ENCODE peak calls at places on chromosomes 6 and 20, in six cellular contexts. One of them, this sample, is unnamed.

GRCh38 chr6:170089937-170090335 is 200.9 kb downstream of the DLL1 start:
- DNase-seq in stimulated activated CD4-positive, alpha-beta T cell treated with anti-CD3 and anti-CD28 coated beads, Interleukin-4, amount 100 ng/mL, for 1 hour: no peak
- DNase-seq in erythroblast: no peak
- DNase-seq in activated CD4-positive, alpha-beta T cell treated with anti-CD3 and anti-CD28 coated beads, Interleukin-2, amount 50 U/mL, for 1 hour: no peak
- DNase-seq in nucleus accumbens: no peak
- DNase-seq in H7: no peak
- DNase-seq in this sample: no peak

GRCh38 chr6:132228894-132229293 is 172.4 kb downstream of the MOXD1 start:
- DNase-seq in stimulated activated CD4-positive, alpha-beta T cell treated with anti-CD3 and anti-CD28 coated beads, Interleukin-4, amount 100 ng/mL, for 1 hour: no peak
- DNase-seq in erythroblast: no peak
- DNase-seq in activated CD4-positive, alpha-beta T cell treated with anti-CD3 and anti-CD28 coated beads, Interleukin-2, amount 50 U/mL, for 1 hour: no peak
- DNase-seq in nucleus accumbens: no peak
- DNase-seq in H7: no peak
- DNase-seq in this sample: no peak

GRCh38 chr20:35561268-35561667 is 19.4 kb downstream of the ERGIC3 start:
- DNase-seq in stimulated activated CD4-positive, alpha-beta T cell treated with anti-CD3 and anti-CD28 coated beads, Interleukin-4, amount 100 ng/mL, for 1 hour: no peak
- DNase-seq in erythroblast: peak; percentile 51
- DNase-seq in activated CD4-positive, alpha-beta T cell treated with anti-CD3 and anti-CD28 coated beads, Interleukin-2, amount 50 U/mL, for 1 hour: no peak
- DNase-seq in nucleus accumbens: no peak
- DNase-seq in H7: peak; percentile 80
- DNase-seq in this sample: peak; percentile 75

GRCh38 chr6:168890306-168890995 is 363.2 kb downstream of the THBS2 start:
- DNase-seq in stimulated activated CD4-positive, alpha-beta T cell treated with anti-CD3 and anti-CD28 coated beads, Interleukin-4, amount 100 ng/mL, for 1 hour: no peak
- DNase-seq in erythroblast: no peak
- DNase-seq in activated CD4-positive, alpha-beta T cell treated with anti-CD3 and anti-CD28 coated beads, Interleukin-2, amount 50 U/mL, for 1 hour: no peak
- DNase-seq in nucleus accumbens: no peak
- DNase-seq in H7: peak; percentile 37
- DNase-seq in this sample: no peak

GRCh38 chr6:157798851-157799250 is 24.2 kb upstream of the SNX9 start:
- DNase-seq in stimulated activated CD4-positive, alpha-beta T cell treated with anti-CD3 and anti-CD28 coated beads, Interleukin-4, amount 100 ng/mL, for 1 hour: no peak
- DNase-seq in erythroblast: no peak
- DNase-seq in activated CD4-positive, alpha-beta T cell treated with anti-CD3 and anti-CD28 coated beads, Interleukin-2, amount 50 U/mL, for 1 hour: no peak
- DNase-seq in nucleus accumbens: no peak
- DNase-seq in H7: no peak
- DNase-seq in this sample: no peak

GRCh38 chr6:44925100-44925739 is 402.9 kb upstream of the RUNX2 start:
- DNase-seq in stimulated activated CD4-positive, alpha-beta T cell treated with anti-CD3 and anti-CD28 coated beads, Interleukin-4, amount 100 ng/mL, for 1 hour: no peak
- DNase-seq in erythroblast: peak; percentile 53
- DNase-seq in activated CD4-positive, alpha-beta T cell treated with anti-CD3 and anti-CD28 coated beads, Interleukin-2, amount 50 U/mL, for 1 hour: no peak
- DNase-seq in nucleus accumbens: no peak
- DNase-seq in H7: peak; percentile 18
- DNase-seq in this sample: peak; percentile 95

GRCh38 chr20:54268941-54269340 is 61.1 kb downstream of the PFDN4 start:
- DNase-seq in stimulated activated CD4-positive, alpha-beta T cell treated with anti-CD3 and anti-CD28 coated beads, Interleukin-4, amount 100 ng/mL, for 1 hour: no peak
- DNase-seq in erythroblast: no peak
- DNase-seq in activated CD4-positive, alpha-beta T cell treated with anti-CD3 and anti-CD28 coated beads, Interleukin-2, amount 50 U/mL, for 1 hour: no peak
- DNase-seq in nucleus accumbens: no peak
- DNase-seq in H7: peak; percentile 47
- DNase-seq in this sample: no peak

GRCh38 chr20:43942661-43943285 is 28.1 kb downstream of the TOX2 start:
- DNase-seq in stimulated activated CD4-positive, alpha-beta T cell treated with anti-CD3 and anti-CD28 coated beads, Interleukin-4, amount 100 ng/mL, for 1 hour: no peak
- DNase-seq in erythroblast: no peak
- DNase-seq in activated CD4-positive, alpha-beta T cell treated with anti-CD3 and anti-CD28 coated beads, Interleukin-2, amount 50 U/mL, for 1 hour: peak; percentile 13
- DNase-seq in nucleus accumbens: no peak
- DNase-seq in H7: no peak
- DNase-seq in this sample: peak; percentile 72

GRCh38 chr6:35328108-35328723 is 14.1 kb upstream of the PPARD start:
- DNase-seq in stimulated activated CD4-positive, alpha-beta T cell treated with anti-CD3 and anti-CD28 coated beads, Interleukin-4, amount 100 ng/mL, for 1 hour: no peak
- DNase-seq in erythroblast: no peak
- DNase-seq in activated CD4-positive, alpha-beta T cell treated with anti-CD3 and anti-CD28 coated beads, Interleukin-2, amount 50 U/mL, for 1 hour: no peak
- DNase-seq in nucleus accumbens: no peak
- DNase-seq in H7: no peak
- DNase-seq in this sample: no peak

GRCh38 chr6:88662163-88662580 is 301.2 kb downstream of the RNGTT start:
- DNase-seq in stimulated activated CD4-positive, alpha-beta T cell treated with anti-CD3 and anti-CD28 coated beads, Interleukin-4, amount 100 ng/mL, for 1 hour: no peak
- DNase-seq in erythroblast: no peak
- DNase-seq in activated CD4-positive, alpha-beta T cell treated with anti-CD3 and anti-CD28 coated beads, Interleukin-2, amount 50 U/mL, for 1 hour: no peak
- DNase-seq in nucleus accumbens: no peak
- DNase-seq in H7: no peak
- DNase-seq in this sample: peak; percentile 36

GRCh38 chr6:144710207-144710606 is 425.1 kb downstream of the UTRN start:
- DNase-seq in stimulated activated CD4-positive, alpha-beta T cell treated with anti-CD3 and anti-CD28 coated beads, Interleukin-4, amount 100 ng/mL, for 1 hour: no peak
- DNase-seq in erythroblast: no peak
- DNase-seq in activated CD4-positive, alpha-beta T cell treated with anti-CD3 and anti-CD28 coated beads, Interleukin-2, amount 50 U/mL, for 1 hour: no peak
- DNase-seq in nucleus accumbens: no peak
- DNase-seq in H7: no peak
- DNase-seq in this sample: no peak

GRCh38 chr6:154229796-154230195 is 126.8 kb downstream of the IPCEF1 start:
- DNase-seq in stimulated activated CD4-positive, alpha-beta T cell treated with anti-CD3 and anti-CD28 coated beads, Interleukin-4, amount 100 ng/mL, for 1 hour: peak; percentile 57
- DNase-seq in erythroblast: no peak
- DNase-seq in activated CD4-positive, alpha-beta T cell treated with anti-CD3 and anti-CD28 coated beads, Interleukin-2, amount 50 U/mL, for 1 hour: no peak
- DNase-seq in nucleus accumbens: no peak
- DNase-seq in H7: no peak
- DNase-seq in this sample: peak; percentile 94

GRCh38 chr20:37411408-37412306 is 65.7 kb downstream of the SRC start:
- DNase-seq in stimulated activated CD4-positive, alpha-beta T cell treated with anti-CD3 and anti-CD28 coated beads, Interleukin-4, amount 100 ng/mL, for 1 hour: no peak
- DNase-seq in erythroblast: no peak
- DNase-seq in activated CD4-positive, alpha-beta T cell treated with anti-CD3 and anti-CD28 coated beads, Interleukin-2, amount 50 U/mL, for 1 hour: no peak
- DNase-seq in nucleus accumbens: no peak
- DNase-seq in H7: peak; percentile 78
- DNase-seq in this sample: no peak

This sample was measured in OCI-M1.